ENCODE peak calls at places on chromosomes 16 and 17, in six cellular contexts. One of them, this sample, is unnamed.

GRCh38 chr17:73430848-73431247 is 119.0 kb upstream of the CDC42EP4 start:
- DNase-seq in effector CD8-positive, alpha-beta T cell: no peak
- DNase-seq in cardiac muscle cell: no peak
- DNase-seq in ACHN: no peak
- DNase-seq in activated naive CD4-positive, alpha-beta T cell treated with Interleukin-2 at 50 U/mL for 16 hours: no peak
- DNase-seq in bronchial epithelial cell: no peak
- DNase-seq in this sample: no peak

GRCh38 chr17:62805234-62805633 is 2.9 kb downstream of the MARCHF10 start:
- DNase-seq in effector CD8-positive, alpha-beta T cell: no peak
- DNase-seq in cardiac muscle cell: no peak
- DNase-seq in ACHN: no peak
- DNase-seq in activated naive CD4-positive, alpha-beta T cell treated with Interleukin-2 at 50 U/mL for 16 hours: no peak
- DNase-seq in bronchial epithelial cell: no peak
- DNase-seq in this sample: no peak

GRCh38 chr16:27729516-27730304 is 179.8 kb downstream of the KATNIP start:
- DNase-seq in effector CD8-positive, alpha-beta T cell: no peak
- DNase-seq in cardiac muscle cell: no peak
- DNase-seq in ACHN: no peak
- DNase-seq in activated naive CD4-positive, alpha-beta T cell treated with Interleukin-2 at 50 U/mL for 16 hours: no peak
- DNase-seq in bronchial epithelial cell: no peak
- DNase-seq in this sample: no peak

GRCh38 chr17:38691154-38691553 is 13.9 kb upstream of the MLLT6 start:
- DNase-seq in effector CD8-positive, alpha-beta T cell: no peak
- DNase-seq in cardiac muscle cell: no peak
- DNase-seq in ACHN: no peak
- DNase-seq in activated naive CD4-positive, alpha-beta T cell treated with Interleukin-2 at 50 U/mL for 16 hours: no peak
- DNase-seq in bronchial epithelial cell: no peak
- DNase-seq in this sample: no peak

GRCh38 chr16:79013930-79014329 is 586.6 kb downstream of the MAF start:
- DNase-seq in effector CD8-positive, alpha-beta T cell: no peak
- DNase-seq in cardiac muscle cell: no peak
- DNase-seq in ACHN: no peak
- DNase-seq in activated naive CD4-positive, alpha-beta T cell treated with Interleukin-2 at 50 U/mL for 16 hours: no peak
- DNase-seq in bronchial epithelial cell: no peak
- DNase-seq in this sample: no peak

GRCh38 chr17:1709971-1710806 is at the start of gene TLCD2:
- DNase-seq in effector CD8-positive, alpha-beta T cell: no peak
- DNase-seq in cardiac muscle cell: peak
- DNase-seq in ACHN: peak
- DNase-seq in activated naive CD4-positive, alpha-beta T cell treated with Interleukin-2 at 50 U/mL for 16 hours: no peak
- DNase-seq in bronchial epithelial cell: peak
- DNase-seq in this sample: no peak

GRCh38 chr17:55986817-55987216 is 166.5 kb upstream of the ANKFN1 start:
- DNase-seq in effector CD8-positive, alpha-beta T cell: no peak
- DNase-seq in cardiac muscle cell: no peak
- DNase-seq in ACHN: no peak
- DNase-seq in activated naive CD4-positive, alpha-beta T cell treated with Interleukin-2 at 50 U/mL for 16 hours: no peak
- DNase-seq in bronchial epithelial cell: no peak
- DNase-seq in this sample: no peak

GRCh38 chr17:51164911-51165679 is 1.1 kb upstream of the NME2 start:
- DNase-seq in effector CD8-positive, alpha-beta T cell: no peak
- DNase-seq in cardiac muscle cell: no peak
- DNase-seq in ACHN: no peak
- DNase-seq in activated naive CD4-positive, alpha-beta T cell treated with Interleukin-2 at 50 U/mL for 16 hours: no peak
- DNase-seq in bronchial epithelial cell: no peak
- DNase-seq in this sample: no peak

GRCh38 chr17:74623693-74624093 is at the start of gene CD300E:
- DNase-seq in effector CD8-positive, alpha-beta T cell: no peak
- DNase-seq in cardiac muscle cell: no peak
- DNase-seq in ACHN: no peak
- DNase-seq in activated naive CD4-positive, alpha-beta T cell treated with Interleukin-2 at 50 U/mL for 16 hours: no peak
- DNase-seq in bronchial epithelial cell: no peak
- DNase-seq in this sample: no peak

GRCh38 chr17:16989953-16990860 is 18.3 kb upstream of the TNFRSF13B start:
- DNase-seq in effector CD8-positive, alpha-beta T cell: no peak
- DNase-seq in cardiac muscle cell: no peak
- DNase-seq in ACHN: no peak
- DNase-seq in activated naive CD4-positive, alpha-beta T cell treated with Interleukin-2 at 50 U/mL for 16 hours: no peak
- DNase-seq in bronchial epithelial cell: no peak
- DNase-seq in this sample: no peak

GRCh38 chr16:14510939-14511797 is 118.9 kb downstream of the PARN start:
- DNase-seq in effector CD8-positive, alpha-beta T cell: no peak
- DNase-seq in cardiac muscle cell: no peak
- DNase-seq in ACHN: peak
- DNase-seq in activated naive CD4-positive, alpha-beta T cell treated with Interleukin-2 at 50 U/mL for 16 hours: no peak
- DNase-seq in bronchial epithelial cell: peak
- DNase-seq in this sample: no peak

GRCh38 chr16:88785106-88785924 is at the start of gene PIEZO1:
- DNase-seq in effector CD8-positive, alpha-beta T cell: peak
- DNase-seq in cardiac muscle cell: peak
- DNase-seq in ACHN: peak
- DNase-seq in activated naive CD4-positive, alpha-beta T cell treated with Interleukin-2 at 50 U/mL for 16 hours: peak
- DNase-seq in bronchial epithelial cell: no peak
- DNase-seq in this sample: peak

GRCh38 chr16:49407873-49408565 is 34.4 kb downstream of the C16orf78 start:
- DNase-seq in effector CD8-positive, alpha-beta T cell: peak
- DNase-seq in cardiac muscle cell: peak
- DNase-seq in ACHN: peak
- DNase-seq in activated naive CD4-positive, alpha-beta T cell treated with Interleukin-2 at 50 U/mL for 16 hours: peak
- DNase-seq in bronchial epithelial cell: peak
- DNase-seq in this sample: peak

GRCh38 chr17:28878981-28879380 is 18.6 kb downstream of the FLOT2 start:
- DNase-seq in effector CD8-positive, alpha-beta T cell: no peak
- DNase-seq in cardiac muscle cell: peak
- DNase-seq in ACHN: peak
- DNase-seq in activated naive CD4-positive, alpha-beta T cell treated with Interleukin-2 at 50 U/mL for 16 hours: no peak
- DNase-seq in bronchial epithelial cell: peak
- DNase-seq in this sample: no peak

GRCh38 chr17:10036511-10037061 is 131.5 kb upstream of the RCVRN start:
- DNase-seq in effector CD8-positive, alpha-beta T cell: no peak
- DNase-seq in cardiac muscle cell: no peak
- DNase-seq in ACHN: no peak
- DNase-seq in activated naive CD4-positive, alpha-beta T cell treated with Interleukin-2 at 50 U/mL for 16 hours: no peak
- DNase-seq in bronchial epithelial cell: no peak
- DNase-seq in this sample: no peak

GRCh38 chr17:77131919-77132318 is 8.8 kb upstream of the SEC14L1 start:
- DNase-seq in effector CD8-positive, alpha-beta T cell: no peak
- DNase-seq in cardiac muscle cell: no peak
- DNase-seq in ACHN: no peak
- DNase-seq in activated naive CD4-positive, alpha-beta T cell treated with Interleukin-2 at 50 U/mL for 16 hours: no peak
- DNase-seq in bronchial epithelial cell: peak
- DNase-seq in this sample: no peak

GRCh38 chr16:3158014-3158497 is 23.2 kb downstream of the ZNF213 start:
- DNase-seq in effector CD8-positive, alpha-beta T cell: no peak
- DNase-seq in cardiac muscle cell: peak
- DNase-seq in ACHN: peak
- DNase-seq in activated naive CD4-positive, alpha-beta T cell treated with Interleukin-2 at 50 U/mL for 16 hours: no peak
- DNase-seq in bronchial epithelial cell: no peak
- DNase-seq in this sample: no peak

GRCh38 chr17:51456942-51457341 is 196.6 kb downstream of the UTP18 start:
- DNase-seq in effector CD8-positive, alpha-beta T cell: no peak
- DNase-seq in cardiac muscle cell: no peak
- DNase-seq in ACHN: no peak
- DNase-seq in activated naive CD4-positive, alpha-beta T cell treated with Interleukin-2 at 50 U/mL for 16 hours: no peak
- DNase-seq in bronchial epithelial cell: peak
- DNase-seq in this sample: no peak

GRCh38 chr16:87584271-87584670 is 18.0 kb upstream of the JPH3 start:
- DNase-seq in effector CD8-positive, alpha-beta T cell: no peak
- DNase-seq in cardiac muscle cell: no peak
- DNase-seq in ACHN: no peak
- DNase-seq in activated naive CD4-positive, alpha-beta T cell treated with Interleukin-2 at 50 U/mL for 16 hours: no peak
- DNase-seq in bronchial epithelial cell: no peak
- DNase-seq in this sample: no peak

GRCh38 chr16:85579883-85580607 is 33.1 kb upstream of the GSE1 start:
- DNase-seq in effector CD8-positive, alpha-beta T cell: no peak
- DNase-seq in cardiac muscle cell: no peak
- DNase-seq in ACHN: no peak
- DNase-seq in activated naive CD4-positive, alpha-beta T cell treated with Interleukin-2 at 50 U/mL for 16 hours: no peak
- DNase-seq in bronchial epithelial cell: no peak
- DNase-seq in this sample: no peak